ENCODE peak calls at places on chromosomes 1 and 21, in four cellular contexts. N is IMR-90, R is neural crest cell, Y is GM23338. V is an unnamed sample.

GRCh38 chr1:199163277-199164069 is 524.6 kb downstream of the PTPRC start:
- DNase-seq in N (no peak), R (no peak), Y (no peak), V (no peak)

GRCh38 chr1:230328342-230329015 is 97.7 kb downstream of the PGBD5 start:
- DNase-seq in Y (no peak), N (no peak), R (no peak), V (no peak)

GRCh38 chr1:13771745-13772144 is 71.8 kb downstream of the PRDM2 start:
- DNase-seq in R (no peak), N (no peak), Y (no peak), V (no peak)

GRCh38 chr1:54950361-54951163 is 29.9 kb upstream of the TMEM61 start:
- DNase-seq in Y (peak; percentile 91), R (peak; percentile 88), N (peak; percentile 84), V (peak; percentile 86)

GRCh38 chr21:39317134-39318090 is 4.0 kb upstream of the BRWD1 start:
- DNase-seq in Y (no peak), R (no peak), N (no peak), V (no peak)

GRCh38 chr1:80531182-80531581 is 1269.6 kb upstream of the ADGRL2 start:
- DNase-seq in R (no peak), Y (no peak), N (no peak), V (no peak)

GRCh38 chr1:7527733-7528045 is 243.4 kb upstream of the VAMP3 start:
- DNase-seq in N (no peak), R (no peak), Y (no peak), V (no peak)

GRCh38 chr1:36199934-36200741 is 24.1 kb upstream of the THRAP3 start:
- DNase-seq in N (peak; percentile 60), Y (no peak), R (no peak), V (peak; percentile 43)

GRCh38 chr1:53552981-53553733 is 94.0 kb downstream of the DMRTB1 start:
- DNase-seq in R (no peak), Y (no peak), N (peak; percentile 45), V (no peak)

GRCh38 chr1:12168451-12169160 is 1.8 kb downstream of the TNFRSF1B start:
- DNase-seq in N (no peak), Y (no peak), R (no peak), V (no peak)

GRCh38 chr1:67355745-67356424 is 48.2 kb downstream of the IL12RB2 start:
- DNase-seq in Y (no peak), N (peak; percentile 71), R (no peak), V (peak; percentile 47)

GRCh38 chr1:115717541-115717940 is 51.0 kb downstream of the CASQ2 start:
- DNase-seq in N (peak; percentile 15), Y (peak; percentile 79), R (peak; percentile 36), V (peak; percentile 69)

GRCh38 chr1:117146067-117146466 is 24.5 kb upstream of the TRIM45 start:
- DNase-seq in N (no peak), Y (no peak), R (no peak), V (no peak)

GRCh38 chr1:2194319-2194897 is at the start of gene FAAP20:
- DNase-seq in N (peak; percentile 54), R (peak; percentile 65), Y (peak; percentile 80), V (peak; percentile 50)

GRCh38 chr1:43995984-43996732 is 4.8 kb downstream of the CCDC24 start:
- DNase-seq in Y (no peak), R (no peak), N (no peak), V (no peak)

GRCh38 chr1:174398246-174398645 is 49.5 kb upstream of the GPR52 start:
- DNase-seq in Y (no peak), N (peak; percentile 96), R (no peak), V (no peak)

GRCh38 chr1:8603220-8603616 is 214.2 kb downstream of the RERE start:
- DNase-seq in Y (no peak), N (peak; percentile 52), R (no peak), V (peak; percentile 30)

GRCh38 chr1:96865731-96866684 is 144.4 kb downstream of the PTBP2 start:
- DNase-seq in N (peak; percentile 100), Y (no peak), R (no peak), V (peak; percentile 98)

GRCh38 chr21:31213787-31214186 is 130.3 kb downstream of the TIAM1 start:
- DNase-seq in R (no peak), N (no peak), Y (no peak), V (no peak)
- TF ChIP-seq CTCF in R (no peak), N (no peak), Y (peak; percentile 47), V (no peak)

GRCh38 chr1:161099090-161099802 is 1.1 kb downstream of the KLHDC9 start:
- DNase-seq in Y (peak; percentile 20), N (no peak), R (no peak), V (no peak)
- TF ChIP-seq CTCF in Y (no peak), N (no peak), R (no peak), V (no peak)

GRCh38 chr1:226091461-226091860 is 28.9 kb downstream of the H3-3A start:
- DNase-seq in Y (no peak), N (no peak), R (no peak), V (no peak)

GRCh38 chr1:226094451-226094850 is 31.9 kb downstream of the H3-3A start:
- DNase-seq in R (no peak), N (no peak), Y (no peak), V (no peak)

GRCh38 chr1:226093621-226094020 is 31.1 kb downstream of the H3-3A start:
- DNase-seq in N (no peak), Y (no peak), R (no peak), V (no peak)

GRCh38 chr1:226095286-226095685 is 32.8 kb downstream of the H3-3A start:
- DNase-seq in N (no peak), R (no peak), Y (no peak), V (no peak)

DNA sequence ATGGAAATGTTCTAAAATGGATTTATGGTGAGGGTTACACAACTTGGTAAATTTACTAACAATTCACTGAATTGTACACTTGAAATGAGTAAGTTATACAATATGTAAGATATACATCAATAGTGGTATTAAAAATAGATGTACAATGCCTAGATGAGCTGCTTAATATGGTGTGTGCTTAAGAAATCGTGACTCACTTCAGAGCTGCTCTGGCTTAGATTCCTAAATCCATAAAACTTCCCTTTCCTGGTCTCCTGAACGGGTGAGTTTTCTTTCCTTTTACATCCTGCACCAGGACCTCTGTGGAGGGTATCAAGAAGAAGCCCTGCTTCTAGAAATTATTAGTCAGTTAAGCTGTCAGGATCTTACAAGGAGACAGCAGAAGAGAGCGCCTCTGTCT is 30.4 kb downstream of the H3-3A start:
- DNase-seq in N (peak; percentile 51), R (no peak), Y (no peak), V (peak; percentile 61)
- TF ChIP-seq CTCF in N (no peak), R (no peak), Y (no peak), V (no peak)

GRCh38 chr1:40860706-40861226 is 1.4 kb downstream of the CITED4 start:
- DNase-seq in R (no peak), Y (no peak), N (no peak), V (no peak)
- TF ChIP-seq CTCF in R (no peak), Y (no peak), N (no peak), V (no peak)

GRCh38 chr1:232134365-232134764 is 495.6 kb downstream of the SIPA1L2 start:
- DNase-seq in N (no peak), Y (no peak), R (no peak), V (no peak)

GRCh38 chr1:232132572-232132971 is 497.4 kb downstream of the SIPA1L2 start:
- DNase-seq in R (no peak), N (no peak), Y (no peak), V (no peak)

GRCh38 chr1:232130815-232131474 is 499.0 kb downstream of the SIPA1L2 start:
- DNase-seq in N (no peak), R (no peak), Y (peak; percentile 68), V (no peak)

GRCh38 chr1:232136136-232136535 is 493.8 kb downstream of the SIPA1L2 start:
- DNase-seq in Y (no peak), N (no peak), R (no peak), V (no peak)

DNA sequence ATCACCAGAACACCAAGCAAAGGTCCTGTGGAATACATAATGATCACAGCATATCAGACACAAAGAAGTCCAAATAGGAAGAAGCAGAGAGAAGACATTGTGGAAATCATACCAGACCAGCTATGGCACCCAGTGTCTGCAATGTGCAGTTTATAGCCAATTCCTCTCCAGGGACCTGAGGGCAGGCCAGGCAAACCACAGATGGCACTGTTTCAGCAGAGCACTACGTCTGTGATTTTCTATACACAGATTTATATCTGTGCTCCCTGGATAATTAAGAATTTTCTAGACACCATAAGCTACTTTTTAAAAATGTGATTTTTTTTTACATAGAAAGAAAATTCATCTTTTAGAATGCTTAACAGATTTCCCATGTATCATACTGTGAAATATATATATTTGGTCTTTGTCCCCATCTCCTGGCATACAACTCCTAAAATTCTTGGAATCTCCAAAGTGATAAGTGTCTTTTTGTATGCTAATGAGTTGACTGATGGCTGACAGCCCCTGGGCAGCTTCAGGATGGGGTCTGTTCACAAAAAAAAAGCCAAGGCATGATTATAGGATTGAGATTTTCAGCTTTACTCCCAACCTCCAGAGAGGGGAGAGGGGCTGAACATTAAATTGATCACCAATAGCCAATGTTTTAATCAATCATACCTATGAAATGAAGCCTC is 498.1 kb downstream of the SIPA1L2 start:
- DNase-seq in Y (no peak), R (no peak), N (no peak), V (no peak)
- TF ChIP-seq CTCF in Y (no peak), R (no peak), N (no peak), V (no peak)

GRCh38 chr1:23915470-23915869 is 2.3 kb upstream of the CNR2 start:
- DNase-seq in Y (no peak), R (no peak), N (no peak), V (no peak)

GRCh38 chr1:23911924-23912323 is 1.2 kb downstream of the CNR2 start:
- DNase-seq in R (no peak), N (no peak), Y (no peak), V (no peak)

GRCh38 chr1:23913212-23913880 is at the start of gene CNR2:
- DNase-seq in R (no peak), Y (no peak), N (no peak), V (no peak)

GRCh38 chr1:23914921-23915320 is 1.8 kb upstream of the CNR2 start:
- DNase-seq in Y (no peak), R (no peak), N (no peak), V (no peak)

DNA sequence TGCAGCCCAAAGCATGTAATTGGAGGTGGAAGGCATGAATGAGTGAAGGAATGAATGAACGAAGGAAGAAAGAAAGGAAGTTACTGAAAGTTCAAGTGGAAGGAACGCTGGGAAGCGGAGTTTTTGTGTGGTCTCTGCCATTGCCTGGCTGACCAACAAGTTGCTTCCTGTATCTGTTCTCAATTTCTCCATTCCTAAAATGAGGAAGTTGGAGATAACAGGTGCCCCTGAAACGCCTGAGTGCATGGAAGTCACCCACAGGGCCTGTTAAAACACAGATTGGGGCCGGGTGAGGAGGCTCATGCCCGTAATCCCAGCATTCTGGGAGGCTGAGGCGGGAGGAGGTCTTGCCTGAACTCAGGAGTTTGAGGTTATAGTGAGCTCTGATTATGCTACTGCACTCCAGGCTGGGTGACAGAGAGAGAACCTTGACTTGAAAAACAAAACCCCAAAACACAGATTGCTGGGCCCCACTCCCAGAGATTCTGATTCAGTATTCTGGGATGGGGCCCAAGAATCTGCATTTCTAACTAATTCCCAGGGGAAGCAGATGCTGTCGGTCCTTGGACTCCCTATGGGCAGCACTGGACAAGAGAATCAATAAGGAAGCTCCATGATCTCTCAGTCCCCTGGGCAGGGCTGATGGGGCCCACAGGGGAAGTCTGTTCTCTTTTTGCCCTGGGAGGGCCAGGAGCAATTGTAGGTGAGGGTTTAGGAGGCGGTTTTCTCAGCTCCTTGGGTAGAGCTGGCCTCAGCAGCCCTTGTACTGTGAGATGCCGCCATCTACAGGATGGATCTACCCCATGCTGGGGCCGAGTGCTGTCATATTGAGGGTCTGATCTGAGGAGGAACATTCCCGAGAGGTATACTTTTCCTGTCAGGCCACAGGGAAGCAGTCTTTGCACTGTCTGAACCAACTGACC is 3.3 kb upstream of the CNR2 start:
- DNase-seq in R (peak; percentile 55), N (peak; percentile 58), Y (peak; percentile 92), V (peak; percentile 64)
- TF ChIP-seq CTCF in R (peak; percentile 74), N (peak; percentile 67), Y (peak; percentile 94), V (peak; percentile 70)

V was measured in foreskin fibroblast.